ENCODE peak calls at places on chromosomes 6 and 20, in six cellular contexts. L is NCI-H460; H is NCI-H2171 treated with DMSO at 0.1 percent for 48 hours; C is posterior vena cava; G is glomerular endothelial cell; Q is activated CD4-positive, CD25-positive, alpha-beta regulatory T cell. K is an unnamed sample.

GRCh38 chr6:113607821-113608545 is 249.2 kb upstream of the MARCKS start:
- DNase-seq in L (no peak), H (no peak), C (no peak), G (no peak), Q (no peak), K (no peak)

GRCh38 chr6:26195376-26195923 is 108.2 kb downstream of the HFE start:
- DNase-seq in L (peak; percentile 80), H (peak; percentile 21), C (peak; percentile 97), G (peak; percentile 91), Q (peak; percentile 69), K (peak; percentile 79)

GRCh38 chr6:132341646-132342045 is 59.6 kb downstream of the MOXD1 start:
- DNase-seq in L (no peak), H (no peak), C (no peak), G (no peak), Q (no peak), K (no peak)

GRCh38 chr20:46305973-46306360 is 2.3 kb downstream of the CDH22 start:
- DNase-seq in L (no peak), H (no peak), C (no peak), G (no peak), Q (no peak), K (no peak)

GRCh38 chr20:37336369-37337207 is 9.4 kb upstream of the SRC start:
- DNase-seq in L (no peak), H (peak; percentile 14), C (no peak), G (no peak), Q (no peak), K (peak; percentile 54)

GRCh38 chr6:35058041-35058675 is 83.0 kb downstream of the TCP11 start:
- DNase-seq in L (no peak), H (no peak), C (no peak), G (no peak), Q (no peak), K (no peak)

GRCh38 chr20:52246366-52246765 is 54.8 kb upstream of the ZFP64 start:
- DNase-seq in L (no peak), H (no peak), C (no peak), G (no peak), Q (no peak), K (no peak)

GRCh38 chr6:44556046-44556445 is 168.5 kb downstream of the CDC5L start:
- DNase-seq in L (no peak), H (no peak), C (no peak), G (no peak), Q (no peak), K (no peak)

GRCh38 chr6:169958510-169958909 is 207.1 kb downstream of the ERMARD start:
- DNase-seq in L (no peak), H (no peak), C (no peak), G (no peak), Q (no peak), K (no peak)

GRCh38 chr20:45991616-45992015 is 17.1 kb upstream of the MMP9 start:
- DNase-seq in L (no peak), H (no peak), C (no peak), G (no peak), Q (no peak), K (no peak)

GRCh38 chr6:132478697-132479096 is 34.2 kb downstream of the STX7 start:
- DNase-seq in L (no peak), H (no peak), C (no peak), G (no peak), Q (no peak), K (no peak)

GRCh38 chr20:33914871-33915270 is 78.8 kb upstream of the RALY start:
- DNase-seq in L (no peak), H (peak; percentile 68), C (no peak), G (peak; percentile 72), Q (no peak), K (peak; percentile 41)

GRCh38 chr20:64072664-64073063 is 6.7 kb downstream of the RGS19 start:
- DNase-seq in L (no peak), H (no peak), C (no peak), G (no peak), Q (no peak), K (no peak)

GRCh38 chr6:156658186-156658585 is 119.0 kb upstream of the ARID1B start:
- DNase-seq in L (no peak), H (no peak), C (no peak), G (no peak), Q (no peak), K (no peak)

GRCh38 chr6:89402776-89403175 is 9.3 kb downstream of the RRAGD start:
- DNase-seq in L (no peak), H (no peak), C (no peak), G (no peak), Q (no peak), K (no peak)

GRCh38 chr6:157469378-157469777 is 88.4 kb downstream of the ZDHHC14 start:
- DNase-seq in L (no peak), H (no peak), C (no peak), G (no peak), Q (no peak), K (no peak)

GRCh38 chr20:12775041-12775440 is 233.7 kb upstream of the SPTLC3 start:
- DNase-seq in L (no peak), H (no peak), C (no peak), G (no peak), Q (no peak), K (peak; percentile 81)

GRCh38 chr6:29678114-29678513 is 2.8 kb downstream of the ZFP57 start:
- DNase-seq in L (no peak), H (no peak), C (no peak), G (no peak), Q (no peak), K (peak; percentile 23)

GRCh38 chr20:18090044-18090443 is 32.3 kb upstream of the OVOL2 start:
- DNase-seq in L (no peak), H (no peak), C (no peak), G (no peak), Q (no peak), K (no peak)

GRCh38 chr20:48350291-48350988 is 477.4 kb downstream of the PREX1 start:
- DNase-seq in L (no peak), H (peak; percentile 40), C (no peak), G (no peak), Q (no peak), K (no peak)

GRCh38 chr6:136226027-136226673 is 24.0 kb downstream of the MTFR2 start:
- DNase-seq in L (peak; percentile 64), H (peak; percentile 60), C (no peak), G (peak; percentile 39), Q (peak; percentile 3), K (peak; percentile 62)

GRCh38 chr6:37006793-37007339 is 1.4 kb downstream of the FGD2 start:
- DNase-seq in L (no peak), H (no peak), C (no peak), G (no peak), Q (no peak), K (no peak)

GRCh38 chr6:75145976-75146375 is 59.9 kb downstream of the COL12A1 start:
- DNase-seq in L (no peak), H (no peak), C (no peak), G (no peak), Q (no peak), K (no peak)

GRCh38 chr6:28597924-28598323 is 72.2 kb downstream of the GPX5 start:
- DNase-seq in L (peak; percentile 57), H (no peak), C (no peak), G (no peak), Q (no peak), K (no peak)

GRCh38 chr6:139841794-139842215 is 467.4 kb upstream of the CITED2 start:
- DNase-seq in L (no peak), H (no peak), C (no peak), G (no peak), Q (no peak), K (no peak)

GRCh38 chr6:27795697-27796494 is 116.3 kb downstream of the OR2B2 start:
- DNase-seq in L (peak; percentile 88), H (peak; percentile 89), C (no peak), G (peak; percentile 96), Q (peak; percentile 19), K (peak; percentile 84)